ENCODE peak calls at places on chromosomes 13 and 19, in nine cellular contexts. One of them, this sample, is unnamed.
A peak's percentile ranks its signal among the peaks of the same experiment; 100 is the strongest.

GRCh38 chr19:23384858-23385257 is 10.4 kb downstream of the ZNF91 start:
- DNase-seq in activated T-cell treated with anti-CD3 and anti-CD28 coated beads, Interleukin-2, amount 50 U/mL, for 24 hours: no peak
- DNase-seq in thoracic aorta: no peak
- DNase-seq in cardiac fibroblast: no peak
- DNase-seq in head of caudate nucleus: no peak
- DNase-seq in NCI-H1436: no peak
- DNase-seq in astrocyte: no peak
- DNase-seq in hippocampal formation: no peak
- DNase-seq in body of pancreas: no peak
- DNase-seq in this sample: no peak

GRCh38 chr19:7869910-7870511 is 4.2 kb downstream of the PRR36 start:
- DNase-seq in hippocampal formation: peak; percentile 19
- DNase-seq in NCI-H1436: peak; percentile 70
- DNase-seq in head of caudate nucleus: peak; percentile 34
- DNase-seq in cardiac fibroblast: peak; percentile 19
- DNase-seq in astrocyte: no peak
- DNase-seq in body of pancreas: peak; percentile 66
- DNase-seq in activated T-cell treated with anti-CD3 and anti-CD28 coated beads, Interleukin-2, amount 50 U/mL, for 24 hours: no peak
- DNase-seq in thoracic aorta: no peak
- DNase-seq in this sample: peak; percentile 72

GRCh38 chr13:96033220-96034015 is 19.8 kb downstream of the UGGT2 start:
- DNase-seq in NCI-H1436: no peak
- DNase-seq in activated T-cell treated with anti-CD3 and anti-CD28 coated beads, Interleukin-2, amount 50 U/mL, for 24 hours: no peak
- DNase-seq in thoracic aorta: no peak
- DNase-seq in hippocampal formation: no peak
- DNase-seq in body of pancreas: no peak
- DNase-seq in astrocyte: no peak
- DNase-seq in head of caudate nucleus: no peak
- DNase-seq in cardiac fibroblast: no peak
- DNase-seq in this sample: no peak

GRCh38 chr19:15161028-15161984 is 39.5 kb downstream of the NOTCH3 start:
- DNase-seq in astrocyte: no peak
- DNase-seq in body of pancreas: no peak
- DNase-seq in cardiac fibroblast: peak; percentile 56
- DNase-seq in activated T-cell treated with anti-CD3 and anti-CD28 coated beads, Interleukin-2, amount 50 U/mL, for 24 hours: no peak
- DNase-seq in head of caudate nucleus: no peak
- DNase-seq in NCI-H1436: peak; percentile 52
- DNase-seq in hippocampal formation: no peak
- DNase-seq in thoracic aorta: no peak
- DNase-seq in this sample: peak; percentile 65

GRCh38 chr19:10105241-10106099 is 692 bp upstream of the PPAN start:
- DNase-seq in cardiac fibroblast: no peak
- DNase-seq in body of pancreas: no peak
- DNase-seq in NCI-H1436: no peak
- DNase-seq in activated T-cell treated with anti-CD3 and anti-CD28 coated beads, Interleukin-2, amount 50 U/mL, for 24 hours: no peak
- DNase-seq in thoracic aorta: no peak
- DNase-seq in hippocampal formation: no peak
- DNase-seq in astrocyte: no peak
- DNase-seq in head of caudate nucleus: no peak
- DNase-seq in this sample: no peak

GRCh38 chr19:21023901-21024300 is 3.4 kb downstream of the ZNF430 start:
- DNase-seq in astrocyte: peak; percentile 51
- DNase-seq in cardiac fibroblast: peak; percentile 68
- DNase-seq in thoracic aorta: no peak
- DNase-seq in hippocampal formation: no peak
- DNase-seq in head of caudate nucleus: no peak
- DNase-seq in NCI-H1436: no peak
- DNase-seq in body of pancreas: no peak
- DNase-seq in activated T-cell treated with anti-CD3 and anti-CD28 coated beads, Interleukin-2, amount 50 U/mL, for 24 hours: no peak
- DNase-seq in this sample: no peak

GRCh38 chr19:1102407-1103106 is 1.2 kb upstream of the GPX4 start:
- DNase-seq in activated T-cell treated with anti-CD3 and anti-CD28 coated beads, Interleukin-2, amount 50 U/mL, for 24 hours: peak; percentile 75
- DNase-seq in cardiac fibroblast: peak; percentile 100
- DNase-seq in hippocampal formation: no peak
- DNase-seq in body of pancreas: peak; percentile 89
- DNase-seq in head of caudate nucleus: no peak
- DNase-seq in NCI-H1436: no peak
- DNase-seq in thoracic aorta: peak; percentile 64
- DNase-seq in astrocyte: peak; percentile 100
- DNase-seq in this sample: no peak

GRCh38 chr13:25406377-25406776 is 34.6 kb downstream of the ATP8A2 start:
- DNase-seq in astrocyte: no peak
- DNase-seq in head of caudate nucleus: no peak
- DNase-seq in NCI-H1436: no peak
- DNase-seq in activated T-cell treated with anti-CD3 and anti-CD28 coated beads, Interleukin-2, amount 50 U/mL, for 24 hours: no peak
- DNase-seq in body of pancreas: no peak
- DNase-seq in hippocampal formation: no peak
- DNase-seq in cardiac fibroblast: no peak
- DNase-seq in thoracic aorta: no peak
- DNase-seq in this sample: peak; percentile 10

GRCh38 chr13:47964863-47965262 is 36.2 kb downstream of the SUCLA2 start:
- DNase-seq in astrocyte: no peak
- DNase-seq in thoracic aorta: no peak
- DNase-seq in cardiac fibroblast: no peak
- DNase-seq in body of pancreas: no peak
- DNase-seq in NCI-H1436: no peak
- DNase-seq in head of caudate nucleus: no peak
- DNase-seq in hippocampal formation: no peak
- DNase-seq in activated T-cell treated with anti-CD3 and anti-CD28 coated beads, Interleukin-2, amount 50 U/mL, for 24 hours: no peak
- DNase-seq in this sample: no peak